ENCODE peak calls at places on chromosomes 12 and 14, in seven cellular contexts. R, Q, O, B, E, G and C are unnamed samples.

GRCh38 chr14:92690171-92691011 is 58.0 kb downstream of the LGMN start:
- DNase-seq in R (peak), Q (no peak), O (no peak), B (peak), E (no peak), G (peak), C (no peak)

GRCh38 chr12:122137681-122138080 is 36.3 kb downstream of the IL31 start:
- DNase-seq in R (no peak), Q (no peak), O (no peak), B (no peak), E (no peak), G (peak), C (no peak)

GRCh38 chr12:67572492-67572891 is 76.1 kb upstream of the DYRK2 start:
- DNase-seq in R (no peak), Q (no peak), O (no peak), B (no peak), E (no peak), G (no peak), C (no peak)

GRCh38 chr12:11649413-11650278 is at the start of gene ETV6:
- DNase-seq in R (peak), Q (peak), O (peak), B (peak), E (peak), G (peak), C (no peak)

GRCh38 chr12:27896419-27896990 is 76.0 kb downstream of the PTHLH start:
- DNase-seq in R (no peak), Q (no peak), O (no peak), B (no peak), E (no peak), G (no peak), C (no peak)

GRCh38 chr12:11795192-11795909 is 145.9 kb downstream of the ETV6 start:
- DNase-seq in R (peak), Q (no peak), O (no peak), B (no peak), E (no peak), G (no peak), C (no peak)

GRCh38 chr14:54562334-54562733 is 4.6 kb upstream of the SAMD4A start:
- DNase-seq in R (no peak), Q (no peak), O (no peak), B (peak), E (no peak), G (no peak), C (no peak)

GRCh38 chr14:89420502-89420901 is 3.5 kb upstream of the FOXN3 start:
- DNase-seq in R (no peak), Q (no peak), O (no peak), B (no peak), E (no peak), G (no peak), C (no peak)

GRCh38 chr12:89333564-89334252 is 18.6 kb downstream of the DUSP6 start:
- DNase-seq in R (no peak), Q (no peak), O (no peak), B (no peak), E (no peak), G (no peak), C (no peak)

GRCh38 chr14:94612580-94613554 is 676 bp downstream of the SERPINA3 start:
- DNase-seq in R (peak), Q (peak), O (no peak), B (no peak), E (peak), G (no peak), C (no peak)

GRCh38 chr12:510071-510825 is 50.5 kb downstream of the B4GALNT3 start:
- DNase-seq in R (peak), Q (no peak), O (peak), B (no peak), E (peak), G (peak), C (no peak)

GRCh38 chr14:73007835-73008234 is 19.1 kb downstream of the ZFYVE1 start:
- DNase-seq in R (no peak), Q (no peak), O (no peak), B (no peak), E (no peak), G (no peak), C (no peak)

GRCh38 chr14:104149617-104150141 is 11.3 kb downstream of the KIF26A start:
- DNase-seq in R (no peak), Q (no peak), O (no peak), B (no peak), E (no peak), G (peak), C (no peak)

GRCh38 chr12:1934068-1934467 is 15.6 kb upstream of the CACNA2D4 start:
- DNase-seq in R (no peak), Q (no peak), O (no peak), B (no peak), E (peak), G (no peak), C (no peak)

GRCh38 chr14:33118653-33119052 is 180.0 kb downstream of the NPAS3 start:
- DNase-seq in R (no peak), Q (no peak), O (no peak), B (no peak), E (no peak), G (no peak), C (no peak)

GRCh38 chr12:15754233-15754632 is 35.0 kb downstream of the EPS8 start:
- DNase-seq in R (no peak), Q (no peak), O (no peak), B (no peak), E (no peak), G (no peak), C (no peak)

GRCh38 chr14:91918159-91918883 is 29.2 kb downstream of the FBLN5 start:
- DNase-seq in R (no peak), Q (no peak), O (no peak), B (no peak), E (no peak), G (no peak), C (no peak)

GRCh38 chr12:104793280-104793679 is 164.8 kb downstream of the SLC41A2 start:
- DNase-seq in R (no peak), Q (no peak), O (no peak), B (no peak), E (no peak), G (no peak), C (no peak)

DNA sequence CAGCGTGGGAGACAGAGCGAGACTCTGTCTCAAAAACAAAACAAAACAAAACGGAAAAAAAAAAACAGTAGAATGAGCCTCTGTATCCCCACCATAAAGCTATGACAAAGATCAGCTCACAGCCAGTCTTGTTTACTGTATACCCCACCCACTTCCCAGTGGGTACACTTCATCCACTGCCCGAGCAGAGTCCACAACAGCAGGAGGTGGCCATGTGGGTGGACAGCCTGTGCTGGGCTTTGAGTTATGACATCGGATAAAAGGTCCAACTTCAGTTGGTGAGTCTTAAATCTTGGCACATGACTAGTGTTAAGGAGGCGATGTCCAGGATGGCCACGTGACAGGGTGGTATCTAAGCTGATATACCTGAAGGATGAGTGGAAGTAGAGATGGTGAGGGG is 34.8 kb upstream of the MAPKAPK5 start:
- DNase-seq in R (no peak), Q (no peak), O (no peak), B (no peak), E (no peak), G (no peak), C (no peak)
- TF ChIP-seq CTCF in R (no peak), Q (no peak), O (no peak), B (no peak), E (no peak), G (no peak), C (no peak)

GRCh38 chr14:21723431-21724045 is 49.9 kb upstream of the OR4E1 start:
- DNase-seq in R (peak), Q (no peak), O (peak), B (no peak), E (no peak), G (peak), C (no peak)
- TF ChIP-seq CTCF in R (no peak), Q (no peak), O (peak), B (peak), E (no peak), G (peak), C (no peak)

GRCh38 chr12:102300824-102301461 is 103.3 kb upstream of the PMCH start:
- DNase-seq in R (peak), Q (no peak), O (no peak), B (peak), E (no peak), G (peak), C (no peak)
- TF ChIP-seq CTCF in R (no peak), Q (peak), O (peak), B (peak), E (no peak), G (no peak), C (no peak)

GRCh38 chr12:5586201-5586600 is 154.3 kb downstream of the NTF3 start:
- DNase-seq in R (no peak), Q (no peak), O (no peak), B (peak), E (no peak), G (no peak), C (no peak)

GRCh38 chr12:5581616-5582367 is 149.9 kb downstream of the NTF3 start:
- DNase-seq in R (no peak), Q (peak), O (no peak), B (no peak), E (no peak), G (no peak), C (no peak)

GRCh38 chr12:5582541-5582940 is 150.6 kb downstream of the NTF3 start:
- DNase-seq in R (no peak), Q (no peak), O (no peak), B (no peak), E (no peak), G (no peak), C (no peak)

GRCh38 chr12:5587701-5588100 is 155.8 kb downstream of the NTF3 start:
- DNase-seq in R (no peak), Q (no peak), O (no peak), B (no peak), E (no peak), G (peak), C (no peak)

DNA sequence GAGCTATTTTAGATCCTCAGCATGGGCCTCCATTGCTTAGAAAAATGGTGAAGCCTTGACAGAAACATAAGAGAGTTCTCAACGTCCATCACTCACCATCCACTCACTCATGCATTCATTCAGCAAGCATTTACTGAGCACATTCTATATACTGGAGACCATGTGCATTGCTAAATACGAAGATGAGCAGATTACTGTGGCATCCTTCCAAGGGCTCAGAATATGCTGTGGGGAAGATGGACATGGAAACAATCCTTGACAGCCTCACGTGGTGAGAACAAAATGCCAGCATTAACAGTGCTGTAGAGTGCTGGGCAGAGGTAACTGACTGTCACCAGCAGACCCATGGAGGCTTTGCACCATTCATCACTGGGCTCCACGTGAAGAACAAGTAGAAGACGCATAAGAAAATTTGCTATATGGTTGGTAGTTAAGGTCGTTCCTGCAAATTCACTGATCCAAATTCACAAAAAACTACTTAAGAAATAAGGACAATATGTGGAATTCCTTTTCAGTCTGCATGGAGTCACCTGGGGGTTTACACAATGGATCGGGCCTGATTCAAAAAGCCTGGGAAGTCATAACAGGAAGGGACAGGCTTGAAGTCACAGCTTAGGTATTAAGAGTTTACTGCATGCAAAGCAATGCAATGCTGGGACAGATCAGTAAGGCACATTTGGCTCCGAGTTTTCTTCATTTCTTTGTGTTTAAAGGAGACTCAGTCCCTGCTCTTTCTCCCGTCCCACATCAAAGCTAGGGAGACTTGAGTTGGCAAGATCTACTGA is 153.1 kb downstream of the NTF3 start:
- DNase-seq in R (no peak), Q (no peak), O (no peak), B (no peak), E (no peak), G (no peak), C (no peak)
- TF ChIP-seq CTCF in R (no peak), Q (no peak), O (no peak), B (no peak), E (no peak), G (no peak), C (no peak)

GRCh38 chr14:36070056-36071043 is 106.2 kb downstream of the PTCSC3 start:
- DNase-seq in R (peak), Q (peak), O (peak), B (peak), E (no peak), G (peak), C (no peak)
- TF ChIP-seq CTCF in R (peak), Q (peak), O (peak), B (peak), E (no peak), G (peak), C (no peak)

GRCh38 chr14:59187802-59188460 is 536 bp upstream of the DAAM1 start:
- DNase-seq in R (no peak), Q (peak), O (peak), B (no peak), E (peak), G (peak), C (no peak)
- TF ChIP-seq CTCF in R (no peak), Q (no peak), O (no peak), B (no peak), E (no peak), G (no peak), C (no peak)

GRCh38 chr14:100440207-100440631 is 117.1 kb downstream of the SLC25A47 start:
- DNase-seq in R (peak), Q (peak), O (peak), B (peak), E (peak), G (peak), C (no peak)
- TF ChIP-seq CTCF in R (peak), Q (peak), O (peak), B (peak), E (no peak), G (no peak), C (no peak)

GRCh38 chr12:108849653-108850052 is 7.7 kb downstream of the SSH1 start:
- DNase-seq in R (no peak), Q (peak), O (no peak), B (no peak), E (no peak), G (no peak), C (no peak)

GRCh38 chr12:108852674-108853073 is 4.7 kb downstream of the SSH1 start:
- DNase-seq in R (no peak), Q (no peak), O (no peak), B (no peak), E (no peak), G (no peak), C (no peak)

GRCh38 chr12:108853426-108853825 is 4.0 kb downstream of the SSH1 start:
- DNase-seq in R (no peak), Q (no peak), O (no peak), B (no peak), E (no peak), G (no peak), C (no peak)

GRCh38 chr12:108854055-108854452 is 3.3 kb downstream of the SSH1 start:
- DNase-seq in R (peak), Q (no peak), O (no peak), B (peak), E (no peak), G (no peak), C (no peak)

GRCh38 chr12:108850854-108851573 is 6.4 kb downstream of the SSH1 start:
- DNase-seq in R (no peak), Q (peak), O (no peak), B (peak), E (no peak), G (no peak), C (no peak)
- TF ChIP-seq CTCF in R (no peak), Q (peak), O (no peak), B (peak), E (no peak), G (no peak), C (no peak)